ENCODE peak calls at places on chromosomes 13 and 19, in six cellular contexts. O is A549, U is pancreas, V is H9, D is Peyer's patch, F is thoracic aorta. C is an unnamed sample.

GRCh38 chr19:34145741-34146202 is 26.5 kb upstream of the LSM14A start:
- DNase-seq in V (peak; percentile 59), F (no peak), U (no peak), D (peak; percentile 75), O (peak; percentile 75), C (peak; percentile 62)

GRCh38 chr19:3830841-3831589 is 37.8 kb downstream of the ZFR2 start:
- DNase-seq in V (no peak), F (no peak), O (no peak), D (no peak), U (no peak), C (no peak)

GRCh38 chr19:46821512-46822359 is 28.9 kb downstream of the AP2S1 start:
- DNase-seq in D (peak; percentile 86), F (no peak), V (peak; percentile 41), O (no peak), U (no peak), C (peak; percentile 98)

GRCh38 chr19:3656073-3656746 is 29.6 kb upstream of the CACTIN start:
- DNase-seq in V (no peak), O (no peak), U (no peak), F (no peak), D (no peak), C (no peak)

GRCh38 chr19:55384576-55385235 is 614 bp upstream of the TMEM238 start:
- DNase-seq in O (no peak), F (no peak), U (no peak), D (no peak), V (no peak), C (peak; percentile 60)

GRCh38 chr13:93290503-93290902 is 63.9 kb downstream of the GPC6 start:
- DNase-seq in F (no peak), D (no peak), U (no peak), O (no peak), V (no peak), C (no peak)

GRCh38 chr13:106318941-106319411 is 216.5 kb downstream of the EFNB2 start:
- DNase-seq in D (no peak), V (no peak), U (no peak), O (peak; percentile 47), F (no peak), C (no peak)

GRCh38 chr19:38250821-38251563 is 5.2 kb downstream of the PPP1R14A start:
- DNase-seq in F (peak; percentile 61), V (peak; percentile 55), O (no peak), U (peak; percentile 71), D (peak; percentile 87), C (no peak)

GRCh38 chr13:96771501-96772367 is 222.5 kb downstream of the OXGR1 start:
- DNase-seq in U (no peak), O (no peak), V (no peak), D (no peak), F (no peak), C (peak; percentile 6)

GRCh38 chr19:50447750-50448149 is 15.1 kb downstream of the MYBPC2 start:
- DNase-seq in F (no peak), O (no peak), U (no peak), V (no peak), D (no peak), C (no peak)

GRCh38 chr19:50449236-50449899 is 16.7 kb downstream of the MYBPC2 start:
- DNase-seq in V (no peak), U (no peak), D (no peak), F (no peak), O (peak; percentile 38), C (no peak)

GRCh38 chr19:50453243-50453642 is 20.6 kb downstream of the MYBPC2 start:
- DNase-seq in D (no peak), U (no peak), V (no peak), O (no peak), F (no peak), C (no peak)

GRCh38 chr19:50450369-50451222 is 17.9 kb downstream of the MYBPC2 start:
- DNase-seq in O (no peak), D (no peak), F (no peak), U (no peak), V (no peak), C (no peak)

GRCh38 chr19:50451223-50451534 is 18.5 kb downstream of the MYBPC2 start:
- DNase-seq in V (no peak), D (no peak), U (no peak), F (no peak), O (no peak), C (no peak)
- TF ChIP-seq CTCF in V (no peak), D (no peak), U (no peak), F (no peak), O (no peak), C (no peak)

GRCh38 chr13:100184095-100184494 is 95.2 kb downstream of the PCCA start:
- DNase-seq in F (no peak), D (no peak), U (no peak), V (no peak), O (no peak), C (no peak)
- H3K4me1 ChIP-seq in F (no peaks in the 10 kb centered on the region), D (no peaks in the 10 kb centered on the region), U (no peaks in the 10 kb centered on the region), V (no peaks in the 10 kb centered on the region), O (no peaks in the 10 kb centered on the region), C (peaks cover 12% of the 10 kb centered on the region)

GRCh38 chr19:16868423-16869130 is 20.2 kb upstream of the F2RL3 start:
- DNase-seq in O (no peak), V (no peak), U (no peak), F (no peak), D (no peak), C (no peak)
- TF ChIP-seq CTCF in O (no peak), V (no peak), U (no peak), F (no peak), D (no peak), C (no peak)

GRCh38 chr13:38226496-38226895 is 123.2 kb upstream of the UFM1 start:
- DNase-seq in V (no peak), D (no peak), F (no peak), O (no peak), U (no peak), C (no peak)
- H3K4me1 ChIP-seq in V (no peaks in the 10 kb centered on the region), D (no peaks in the 10 kb centered on the region), F (no peaks in the 10 kb centered on the region), O (no peaks in the 10 kb centered on the region), U (no peaks in the 10 kb centered on the region), C (no peaks in the 10 kb centered on the region)

GRCh38 chr19:44774614-44775013 is 3.1 kb upstream of the CBLC start:
- DNase-seq in F (no peak), O (no peak), U (no peak), V (no peak), D (no peak), C (no peak)

GRCh38 chr19:44776402-44777096 is 1.1 kb upstream of the CBLC start:
- DNase-seq in U (no peak), O (no peak), F (no peak), D (peak; percentile 93), V (peak; percentile 54), C (no peak)

GRCh38 chr19:44779150-44779549 is 1.5 kb downstream of the CBLC start:
- DNase-seq in U (no peak), V (no peak), D (no peak), F (no peak), O (no peak), C (no peak)

GRCh38 chr19:44775676-44776240 is 1.9 kb upstream of the CBLC start:
- DNase-seq in F (no peak), O (no peak), D (no peak), U (no peak), V (no peak), C (no peak)

DNA sequence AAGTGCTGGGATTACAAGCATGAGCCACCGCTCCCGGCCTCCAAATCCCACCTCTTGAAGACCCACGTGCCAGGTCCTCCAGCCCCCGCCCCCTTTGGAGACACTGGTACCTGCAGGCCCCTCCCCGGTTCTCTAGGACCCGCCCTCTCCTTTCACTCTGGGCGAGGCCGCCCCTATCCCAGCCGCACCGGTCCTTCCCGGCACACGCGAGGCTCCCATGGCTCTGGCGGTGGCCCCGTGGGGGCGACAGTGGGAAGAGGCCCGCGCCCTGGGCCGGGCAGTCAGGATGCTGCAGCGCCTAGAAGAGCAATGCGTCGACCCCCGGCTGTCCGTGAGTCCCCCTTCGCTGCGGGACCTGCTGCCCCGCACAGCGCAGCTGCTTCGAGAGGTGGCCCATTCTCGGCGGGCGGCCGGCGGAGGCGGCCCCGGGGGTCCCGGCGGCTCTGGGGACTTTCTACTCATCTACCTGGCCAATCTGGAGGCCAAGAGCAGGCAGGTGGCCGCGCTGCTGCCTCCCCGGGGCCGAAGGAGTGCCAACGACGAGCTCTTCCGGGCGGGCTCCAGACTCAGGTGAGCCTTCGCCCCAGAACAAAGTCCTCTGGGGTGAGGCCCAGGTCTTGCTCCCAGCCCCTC is at the start of gene CBLC:
- DNase-seq in O (peak; percentile 60), U (peak; percentile 92), D (peak; percentile 92), F (no peak), V (peak; percentile 97), C (no peak)
- TF ChIP-seq CTCF in O (no peak), U (no peak), D (no peak), F (no peak), V (peak; percentile 27), C (no peak)